ENCODE peak calls at places on chromosomes 6 and 20, in six cellular contexts. One of them, this sample, is unnamed.

GRCh38 chr6:100468966-100469859 is 4.5 kb upstream of the SIM1 start:
- DNase-seq in fibroblast of lung: no peak
- DNase-seq in thoracic aorta: no peak
- DNase-seq in breast epithelium: no peak
- DNase-seq in CD8-positive, alpha-beta T cell: no peak
- DNase-seq in A673: no peak
- DNase-seq in this sample: no peak

GRCh38 chr20:24673678-24674570 is 204.5 kb downstream of the SYNDIG1 start:
- DNase-seq in fibroblast of lung: peak
- DNase-seq in thoracic aorta: no peak
- DNase-seq in breast epithelium: no peak
- DNase-seq in CD8-positive, alpha-beta T cell: no peak
- DNase-seq in A673: no peak
- DNase-seq in this sample: no peak

GRCh38 chr6:119172813-119173212 is 94.3 kb upstream of the FAM184A start:
- DNase-seq in fibroblast of lung: no peak
- DNase-seq in thoracic aorta: no peak
- DNase-seq in breast epithelium: no peak
- DNase-seq in CD8-positive, alpha-beta T cell: no peak
- DNase-seq in A673: no peak
- DNase-seq in this sample: no peak

GRCh38 chr6:131290955-131291354 is 155.7 kb downstream of the AKAP7 start:
- DNase-seq in fibroblast of lung: no peak
- DNase-seq in thoracic aorta: no peak
- DNase-seq in breast epithelium: no peak
- DNase-seq in CD8-positive, alpha-beta T cell: no peak
- DNase-seq in A673: no peak
- DNase-seq in this sample: no peak

GRCh38 chr6:161922631-161923119 is 648.8 kb upstream of the AGPAT4 start:
- DNase-seq in fibroblast of lung: peak
- DNase-seq in thoracic aorta: no peak
- DNase-seq in breast epithelium: peak
- DNase-seq in CD8-positive, alpha-beta T cell: no peak
- DNase-seq in A673: peak
- DNase-seq in this sample: peak

GRCh38 chr20:56411759-56412472 is at the start of gene CASS4:
- DNase-seq in fibroblast of lung: peak
- DNase-seq in thoracic aorta: no peak
- DNase-seq in breast epithelium: no peak
- DNase-seq in CD8-positive, alpha-beta T cell: peak
- DNase-seq in A673: no peak
- DNase-seq in this sample: no peak

GRCh38 chr20:44516491-44516890 is 5.4 kb downstream of the SERINC3 start:
- DNase-seq in fibroblast of lung: no peak
- DNase-seq in thoracic aorta: no peak
- DNase-seq in breast epithelium: no peak
- DNase-seq in CD8-positive, alpha-beta T cell: no peak
- DNase-seq in A673: no peak
- DNase-seq in this sample: no peak

GRCh38 chr6:16769986-16770376 is 8.7 kb upstream of the ATXN1 start:
- DNase-seq in fibroblast of lung: peak
- DNase-seq in thoracic aorta: no peak
- DNase-seq in breast epithelium: no peak
- DNase-seq in CD8-positive, alpha-beta T cell: no peak
- DNase-seq in A673: no peak
- DNase-seq in this sample: no peak

GRCh38 chr20:13819885-13820645 is 35.2 kb downstream of the NDUFAF5 start:
- DNase-seq in fibroblast of lung: peak
- DNase-seq in thoracic aorta: no peak
- DNase-seq in breast epithelium: peak
- DNase-seq in CD8-positive, alpha-beta T cell: no peak
- DNase-seq in A673: peak
- DNase-seq in this sample: peak

GRCh38 chr20:3237958-3238615 is 903 bp downstream of the SLC4A11 start:
- DNase-seq in fibroblast of lung: no peak
- DNase-seq in thoracic aorta: no peak
- DNase-seq in breast epithelium: no peak
- DNase-seq in CD8-positive, alpha-beta T cell: no peak
- DNase-seq in A673: no peak
- DNase-seq in this sample: no peak

GRCh38 chr6:37624606-37625574 is 72.8 kb downstream of the MDGA1 start:
- DNase-seq in fibroblast of lung: peak
- DNase-seq in thoracic aorta: no peak
- DNase-seq in breast epithelium: no peak
- DNase-seq in CD8-positive, alpha-beta T cell: no peak
- DNase-seq in A673: peak
- DNase-seq in this sample: no peak

GRCh38 chr6:82247634-82248232 is at the start of gene IBTK:
- DNase-seq in fibroblast of lung: peak
- DNase-seq in thoracic aorta: peak
- DNase-seq in breast epithelium: peak
- DNase-seq in CD8-positive, alpha-beta T cell: peak
- DNase-seq in A673: peak
- DNase-seq in this sample: peak

GRCh38 chr6:82245376-82245775 is 2.2 kb downstream of the IBTK start:
- DNase-seq in fibroblast of lung: no peak
- DNase-seq in thoracic aorta: no peak
- DNase-seq in breast epithelium: no peak
- DNase-seq in CD8-positive, alpha-beta T cell: no peak
- DNase-seq in A673: no peak
- DNase-seq in this sample: no peak

GRCh38 chr6:82248233-82248735 is 740 bp upstream of the IBTK start:
- DNase-seq in fibroblast of lung: peak
- DNase-seq in thoracic aorta: no peak
- DNase-seq in breast epithelium: no peak
- DNase-seq in CD8-positive, alpha-beta T cell: no peak
- DNase-seq in A673: no peak
- DNase-seq in this sample: peak

GRCh38 chr6:82246802-82247633 is 526 bp downstream of the IBTK start:
- DNase-seq in fibroblast of lung: peak
- DNase-seq in thoracic aorta: peak
- DNase-seq in breast epithelium: peak
- DNase-seq in CD8-positive, alpha-beta T cell: no peak
- DNase-seq in A673: peak
- DNase-seq in this sample: no peak

GRCh38 chr6:82246370-82246769 is 1.2 kb downstream of the IBTK start:
- DNase-seq in fibroblast of lung: no peak
- DNase-seq in thoracic aorta: no peak
- DNase-seq in breast epithelium: no peak
- DNase-seq in CD8-positive, alpha-beta T cell: no peak
- DNase-seq in A673: no peak
- DNase-seq in this sample: no peak
- H3K4me3 ChIP-seq in fibroblast of lung: peak
- H3K4me3 ChIP-seq in thoracic aorta: peak
- H3K4me3 ChIP-seq in breast epithelium: peak
- H3K4me3 ChIP-seq in CD8-positive, alpha-beta T cell: no peak
- H3K4me3 ChIP-seq in A673: peak
- H3K4me3 ChIP-seq in this sample: peak

DNA sequence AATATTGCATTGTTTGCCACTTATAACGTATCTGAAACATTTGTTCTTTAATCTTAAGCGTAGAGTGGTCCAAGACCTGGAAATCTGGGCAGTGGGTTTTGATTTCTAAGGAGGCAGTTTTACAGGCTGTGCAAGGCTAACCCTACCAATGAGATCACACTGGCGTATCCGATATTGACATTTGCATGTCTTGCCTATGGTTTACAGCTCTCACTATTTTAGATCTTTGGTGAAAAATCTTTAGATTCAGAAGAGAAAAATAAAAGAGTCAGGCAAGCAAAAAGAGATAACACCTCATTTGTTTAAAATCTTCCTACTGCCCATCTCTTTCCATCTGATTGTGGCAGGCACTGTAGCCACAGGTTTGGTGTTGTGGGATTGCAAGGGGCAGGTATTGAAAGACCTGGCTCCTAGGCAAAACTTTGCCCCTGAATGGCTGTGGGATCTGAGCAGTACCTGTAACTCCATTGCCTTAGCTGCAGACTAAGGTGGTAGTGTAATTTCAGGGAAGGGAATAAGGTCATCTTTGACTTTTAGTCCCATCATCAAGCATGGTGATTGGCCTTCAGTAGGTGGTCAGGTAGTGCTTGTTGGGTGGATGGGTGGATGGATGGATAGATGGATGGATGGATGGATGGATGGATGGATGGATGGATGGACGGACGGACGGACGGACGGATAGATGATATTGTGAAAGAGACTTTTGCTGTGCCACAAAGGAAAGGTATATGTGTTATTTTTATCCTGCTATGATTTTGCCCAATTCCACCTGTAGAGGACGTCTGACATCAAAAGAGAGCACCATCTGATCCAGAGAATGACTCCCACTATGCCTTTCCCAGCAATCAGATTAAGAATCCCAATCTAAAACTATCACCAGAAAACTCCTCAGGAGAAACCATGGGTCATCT is 1.9 kb downstream of the TNFAIP3 start:
- DNase-seq in fibroblast of lung: no peak
- DNase-seq in thoracic aorta: no peak
- DNase-seq in breast epithelium: no peak
- DNase-seq in CD8-positive, alpha-beta T cell: no peak
- DNase-seq in A673: no peak
- DNase-seq in this sample: no peak
- TF ChIP-seq CTCF in fibroblast of lung: no peak
- TF ChIP-seq CTCF in thoracic aorta: no peak
- TF ChIP-seq CTCF in breast epithelium: no peak
- TF ChIP-seq CTCF in CD8-positive, alpha-beta T cell: peak
- TF ChIP-seq CTCF in A673: no peak
- TF ChIP-seq CTCF in this sample: no peak

GRCh38 chr20:51220293-51220706 is 197.4 kb upstream of the KCNG1 start:
- DNase-seq in fibroblast of lung: no peak
- DNase-seq in thoracic aorta: no peak
- DNase-seq in breast epithelium: no peak
- DNase-seq in CD8-positive, alpha-beta T cell: peak
- DNase-seq in A673: peak
- DNase-seq in this sample: no peak
- H3K4me3 ChIP-seq in fibroblast of lung: no peak
- H3K4me3 ChIP-seq in thoracic aorta: no peak
- H3K4me3 ChIP-seq in breast epithelium: no peak
- H3K4me3 ChIP-seq in CD8-positive, alpha-beta T cell: no peak
- H3K4me3 ChIP-seq in A673: no peak
- H3K4me3 ChIP-seq in this sample: no peak

GRCh38 chr20:35988910-35989463 is 20.6 kb downstream of the CNBD2 start:
- DNase-seq in fibroblast of lung: peak
- DNase-seq in thoracic aorta: no peak
- DNase-seq in breast epithelium: no peak
- DNase-seq in CD8-positive, alpha-beta T cell: no peak
- DNase-seq in A673: no peak
- DNase-seq in this sample: peak

GRCh38 chr20:35994994-35995453 is 26.6 kb downstream of the CNBD2 start:
- DNase-seq in fibroblast of lung: peak
- DNase-seq in thoracic aorta: peak
- DNase-seq in breast epithelium: peak
- DNase-seq in CD8-positive, alpha-beta T cell: peak
- DNase-seq in A673: peak
- DNase-seq in this sample: peak

GRCh38 chr20:35992713-35993335 is 24.4 kb downstream of the CNBD2 start:
- DNase-seq in fibroblast of lung: peak
- DNase-seq in thoracic aorta: no peak
- DNase-seq in breast epithelium: peak
- DNase-seq in CD8-positive, alpha-beta T cell: no peak
- DNase-seq in A673: peak
- DNase-seq in this sample: no peak

GRCh38 chr20:35985789-35986188 is 17.4 kb downstream of the CNBD2 start:
- DNase-seq in fibroblast of lung: no peak
- DNase-seq in thoracic aorta: no peak
- DNase-seq in breast epithelium: no peak
- DNase-seq in CD8-positive, alpha-beta T cell: no peak
- DNase-seq in A673: no peak
- DNase-seq in this sample: no peak

GRCh38 chr20:35991142-35991771 is 22.9 kb downstream of the CNBD2 start:
- DNase-seq in fibroblast of lung: peak
- DNase-seq in thoracic aorta: no peak
- DNase-seq in breast epithelium: no peak
- DNase-seq in CD8-positive, alpha-beta T cell: no peak
- DNase-seq in A673: peak
- DNase-seq in this sample: no peak
- TF ChIP-seq CTCF in fibroblast of lung: peak
- TF ChIP-seq CTCF in thoracic aorta: peak
- TF ChIP-seq CTCF in breast epithelium: peak
- TF ChIP-seq CTCF in CD8-positive, alpha-beta T cell: peak
- TF ChIP-seq CTCF in A673: peak
- TF ChIP-seq CTCF in this sample: peak

GRCh38 chr20:38130687-38131587 is 34.1 kb downstream of the TGM2 start:
- DNase-seq in fibroblast of lung: no peak
- DNase-seq in thoracic aorta: no peak
- DNase-seq in breast epithelium: no peak
- DNase-seq in CD8-positive, alpha-beta T cell: no peak
- DNase-seq in A673: no peak
- DNase-seq in this sample: no peak
- H3K4me3 ChIP-seq in fibroblast of lung: no peak
- H3K4me3 ChIP-seq in thoracic aorta: no peak
- H3K4me3 ChIP-seq in breast epithelium: no peak
- H3K4me3 ChIP-seq in CD8-positive, alpha-beta T cell: no peak
- H3K4me3 ChIP-seq in A673: no peak
- H3K4me3 ChIP-seq in this sample: no peak

GRCh38 chr20:37096415-37097039 is 730 bp upstream of the RBL1 start:
- DNase-seq in fibroblast of lung: no peak
- DNase-seq in thoracic aorta: no peak
- DNase-seq in breast epithelium: no peak
- DNase-seq in CD8-positive, alpha-beta T cell: no peak
- DNase-seq in A673: no peak
- DNase-seq in this sample: no peak
- TF ChIP-seq CTCF in fibroblast of lung: no peak
- TF ChIP-seq CTCF in thoracic aorta: no peak
- TF ChIP-seq CTCF in breast epithelium: no peak
- TF ChIP-seq CTCF in CD8-positive, alpha-beta T cell: no peak
- TF ChIP-seq CTCF in A673: no peak
- TF ChIP-seq CTCF in this sample: no peak

GRCh38 chr20:53621482-53622246 is 28.0 kb upstream of the ZNF217 start:
- DNase-seq in fibroblast of lung: peak
- DNase-seq in thoracic aorta: no peak
- DNase-seq in breast epithelium: peak
- DNase-seq in CD8-positive, alpha-beta T cell: no peak
- DNase-seq in A673: peak
- DNase-seq in this sample: peak
- H3K4me3 ChIP-seq in fibroblast of lung: no peak
- H3K4me3 ChIP-seq in thoracic aorta: no peak
- H3K4me3 ChIP-seq in breast epithelium: no peak
- H3K4me3 ChIP-seq in CD8-positive, alpha-beta T cell: no peak
- H3K4me3 ChIP-seq in A673: no peak
- H3K4me3 ChIP-seq in this sample: no peak

DNA sequence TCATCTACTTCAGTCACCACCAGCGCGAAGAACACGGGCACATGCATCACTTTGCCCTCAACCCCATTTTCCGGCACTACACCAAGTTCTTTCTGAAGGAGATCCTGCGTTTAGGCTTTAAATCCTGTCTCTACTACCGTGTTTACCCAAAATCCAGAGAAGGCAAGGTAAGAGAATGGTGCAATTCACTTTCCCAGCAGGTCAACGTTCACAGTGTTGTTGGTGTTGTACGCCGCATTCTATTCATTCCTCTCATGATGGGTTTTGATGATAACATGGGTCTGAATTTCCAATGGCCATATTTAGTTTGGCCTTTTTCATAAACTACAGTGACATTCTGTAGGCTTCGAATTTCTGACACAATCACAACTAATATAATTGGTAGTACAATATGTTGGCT is 144.3 kb downstream of the CFAP61 start:
- DNase-seq in fibroblast of lung: no peak
- DNase-seq in thoracic aorta: no peak
- DNase-seq in breast epithelium: no peak
- DNase-seq in CD8-positive, alpha-beta T cell: no peak
- DNase-seq in A673: no peak
- DNase-seq in this sample: no peak
- TF ChIP-seq CTCF in fibroblast of lung: no peak
- TF ChIP-seq CTCF in thoracic aorta: no peak
- TF ChIP-seq CTCF in breast epithelium: no peak
- TF ChIP-seq CTCF in CD8-positive, alpha-beta T cell: no peak
- TF ChIP-seq CTCF in A673: no peak
- TF ChIP-seq CTCF in this sample: no peak

This sample was measured in retinal pigment epithelial cell.